ENCODE peak calls at places on chromosomes 13 and 19, in four cellular contexts. H is HS-5; I is CD4-positive, alpha-beta T cell; S is endothelial cell of umbilical vein. D is an unnamed sample.

GRCh38 chr13:51330741-51331140 is 8.8 kb upstream of the SERPINE3 start:
- DNase-seq in H (no peak), I (no peak), S (no peak), D (no peak)

GRCh38 chr19:10603084-10603872 is 16.2 kb upstream of the AP1M2 start:
- DNase-seq in H (no peak), I (peak), S (peak), D (peak)

GRCh38 chr13:101258071-101258470 is 158.2 kb downstream of the NALCN start:
- DNase-seq in H (peak), I (no peak), S (peak), D (peak)

GRCh38 chr13:113732961-113733950 is 25.8 kb upstream of the TMEM255B start:
- DNase-seq in H (no peak), I (no peak), S (no peak), D (no peak)

GRCh38 chr13:101449971-101450748 is 2.3 kb upstream of the ITGBL1 start:
- DNase-seq in H (peak), I (no peak), S (peak), D (peak)

GRCh38 chr13:43348397-43348796 is 325.0 kb downstream of the DNAJC15 start:
- DNase-seq in H (no peak), I (no peak), S (peak), D (peak)

GRCh38 chr13:21475115-21475514 is 16.0 kb upstream of the ZDHHC20 start:
- DNase-seq in H (no peak), I (no peak), S (no peak), D (no peak)

GRCh38 chr13:45933203-45934014 is 81.9 kb upstream of the SIAH3 start:
- DNase-seq in H (no peak), I (no peak), S (no peak), D (no peak)

GRCh38 chr13:91609353-91609752 is 210.9 kb downstream of the GPC5 start:
- DNase-seq in H (no peak), I (no peak), S (no peak), D (no peak)